ENCODE peak calls at places on chromosomes 5 and 9, in five cellular contexts. One of them, this sample, is unnamed. For H3K4me1, the result is how much of the 10 kb centered on the place peaks cover.

GRCh38 chr9:92635760-92636159 is 34.2 kb downstream of the IPPK start:
- DNase-seq in transverse colon: no peak
- DNase-seq in A549: no peak
- DNase-seq in pancreas: no peak
- DNase-seq in gastrocnemius medialis: no peak
- DNase-seq in this sample: no peak

GRCh38 chr9:83006378-83006777 is 56.6 kb downstream of the RASEF start:
- DNase-seq in pancreas: no peak
- DNase-seq in gastrocnemius medialis: no peak
- DNase-seq in transverse colon: no peak
- DNase-seq in A549: no peak
- DNase-seq in this sample: no peak

GRCh38 chr5:139495644-139496435 is 13.3 kb upstream of the STING1 start:
- DNase-seq in transverse colon: no peak
- DNase-seq in gastrocnemius medialis: no peak
- DNase-seq in A549: no peak
- DNase-seq in pancreas: no peak
- DNase-seq in this sample: no peak

GRCh38 chr5:60055168-60055567 is 161.6 kb upstream of the PDE4D start:
- DNase-seq in gastrocnemius medialis: no peak
- DNase-seq in transverse colon: no peak
- DNase-seq in pancreas: no peak
- DNase-seq in A549: no peak
- DNase-seq in this sample: no peak

GRCh38 chr9:35341585-35341984 is 148.3 kb upstream of the RUSC2 start:
- DNase-seq in transverse colon: no peak
- DNase-seq in gastrocnemius medialis: peak
- DNase-seq in pancreas: peak
- DNase-seq in A549: no peak
- DNase-seq in this sample: peak

GRCh38 chr9:96116275-96117051 is 185.5 kb downstream of the HSD17B3 start:
- DNase-seq in pancreas: peak
- DNase-seq in transverse colon: peak
- DNase-seq in gastrocnemius medialis: no peak
- DNase-seq in A549: peak
- DNase-seq in this sample: no peak

GRCh38 chr9:75156838-75157237 is 68.5 kb downstream of the OSTF1 start:
- DNase-seq in gastrocnemius medialis: no peak
- DNase-seq in A549: no peak
- DNase-seq in transverse colon: no peak
- DNase-seq in pancreas: no peak
- DNase-seq in this sample: no peak

GRCh38 chr5:91151947-91152346 is 231.2 kb downstream of the ARRDC3 start:
- DNase-seq in transverse colon: peak
- DNase-seq in pancreas: peak
- DNase-seq in A549: peak
- DNase-seq in gastrocnemius medialis: peak
- DNase-seq in this sample: peak

GRCh38 chr9:128771094-128771721 is 519 bp downstream of the ZER1 start:
- DNase-seq in pancreas: no peak
- DNase-seq in A549: no peak
- DNase-seq in transverse colon: peak
- DNase-seq in gastrocnemius medialis: no peak
- DNase-seq in this sample: no peak

GRCh38 chr5:58617236-58617635 is 34.4 kb downstream of the RAB3C start:
- DNase-seq in A549: no peak
- DNase-seq in pancreas: no peak
- DNase-seq in transverse colon: no peak
- DNase-seq in gastrocnemius medialis: no peak
- DNase-seq in this sample: no peak

GRCh38 chr5:103472820-103473219 is 89.8 kb downstream of the NUDT12 start:
- DNase-seq in A549: peak
- DNase-seq in gastrocnemius medialis: peak
- DNase-seq in pancreas: no peak
- DNase-seq in transverse colon: no peak
- DNase-seq in this sample: no peak

GRCh38 chr5:141135030-141135717 is at the start of gene PCDHB5:
- DNase-seq in gastrocnemius medialis: no peak
- DNase-seq in transverse colon: no peak
- DNase-seq in pancreas: peak
- DNase-seq in A549: peak
- DNase-seq in this sample: no peak

GRCh38 chr5:122195784-122196394 is 66.5 kb downstream of the ZNF474 start:
- DNase-seq in A549: peak
- DNase-seq in gastrocnemius medialis: no peak
- DNase-seq in transverse colon: no peak
- DNase-seq in pancreas: no peak
- DNase-seq in this sample: no peak

GRCh38 chr5:107370569-107370968 is 300.2 kb downstream of the EFNA5 start:
- DNase-seq in gastrocnemius medialis: no peak
- DNase-seq in transverse colon: no peak
- DNase-seq in pancreas: no peak
- DNase-seq in A549: no peak
- DNase-seq in this sample: no peak

GRCh38 chr9:81722277-81722676 is 32.9 kb upstream of the TLE1 start:
- DNase-seq in transverse colon: no peak
- DNase-seq in A549: no peak
- DNase-seq in gastrocnemius medialis: no peak
- DNase-seq in pancreas: no peak
- DNase-seq in this sample: no peak

GRCh38 chr9:38166501-38166900 is 97.5 kb upstream of the SHB start:
- DNase-seq in transverse colon: no peak
- DNase-seq in A549: no peak
- DNase-seq in gastrocnemius medialis: no peak
- DNase-seq in pancreas: no peak
- DNase-seq in this sample: no peak

GRCh38 chr5:82821978-82822927 is 254.9 kb downstream of the TMEM167A start:
- DNase-seq in gastrocnemius medialis: no peak
- DNase-seq in pancreas: no peak
- DNase-seq in A549: no peak
- DNase-seq in transverse colon: no peak
- DNase-seq in this sample: no peak

GRCh38 chr5:179409806-179410205 is 64.5 kb upstream of the ADAMTS2 start:
- DNase-seq in A549: no peak
- DNase-seq in transverse colon: no peak
- DNase-seq in gastrocnemius medialis: no peak
- DNase-seq in pancreas: no peak
- DNase-seq in this sample: no peak

GRCh38 chr5:142797420-142797819 is 27.2 kb downstream of the ARHGAP26 start:
- DNase-seq in transverse colon: no peak
- DNase-seq in gastrocnemius medialis: no peak
- DNase-seq in pancreas: no peak
- DNase-seq in A549: no peak
- DNase-seq in this sample: no peak

GRCh38 chr5:168404366-168404765 is 81.9 kb upstream of the RARS1 start:
- DNase-seq in A549: no peak
- DNase-seq in gastrocnemius medialis: no peak
- DNase-seq in transverse colon: no peak
- DNase-seq in pancreas: no peak
- DNase-seq in this sample: no peak

GRCh38 chr9:90016272-90016671 is 411.5 kb downstream of the GADD45G start:
- DNase-seq in gastrocnemius medialis: no peak
- DNase-seq in pancreas: no peak
- DNase-seq in A549: no peak
- DNase-seq in transverse colon: no peak
- DNase-seq in this sample: no peak

GRCh38 chr9:120917989-120918630 is 8.5 kb downstream of the TRAF1 start:
- DNase-seq in pancreas: no peak
- DNase-seq in transverse colon: no peak
- DNase-seq in gastrocnemius medialis: no peak
- DNase-seq in A549: no peak
- DNase-seq in this sample: no peak

GRCh38 chr9:3775968-3776367 is 250.2 kb upstream of the RFX3 start:
- DNase-seq in pancreas: no peak
- DNase-seq in transverse colon: no peak
- DNase-seq in A549: no peak
- DNase-seq in gastrocnemius medialis: no peak
- DNase-seq in this sample: no peak

GRCh38 chr9:22008662-22009562 is at the start of gene CDKN2B:
- DNase-seq in pancreas: peak
- DNase-seq in gastrocnemius medialis: peak
- DNase-seq in transverse colon: peak
- DNase-seq in A549: no peak
- DNase-seq in this sample: peak

GRCh38 chr5:172234031-172234430 is 40.1 kb downstream of the EFCAB9 start:
- DNase-seq in A549: no peak
- DNase-seq in pancreas: no peak
- DNase-seq in transverse colon: no peak
- DNase-seq in gastrocnemius medialis: no peak
- DNase-seq in this sample: no peak

GRCh38 chr5:90997082-90997481 is 386.0 kb downstream of the ARRDC3 start:
- DNase-seq in gastrocnemius medialis: no peak
- DNase-seq in pancreas: no peak
- DNase-seq in A549: no peak
- DNase-seq in transverse colon: no peak
- DNase-seq in this sample: no peak

GRCh38 chr9:116860509-116861120 is 173.5 kb downstream of the TRIM32 start:
- DNase-seq in A549: peak
- DNase-seq in gastrocnemius medialis: peak
- DNase-seq in pancreas: peak
- DNase-seq in transverse colon: peak
- DNase-seq in this sample: peak

GRCh38 chr9:2228132-2228531 is 213.0 kb downstream of the SMARCA2 start:
- DNase-seq in transverse colon: peak
- DNase-seq in pancreas: no peak
- DNase-seq in A549: peak
- DNase-seq in gastrocnemius medialis: peak
- DNase-seq in this sample: no peak

GRCh38 chr5:23994581-23995370 is 487.4 kb downstream of the PRDM9 start:
- DNase-seq in A549: peak
- DNase-seq in pancreas: no peak
- DNase-seq in transverse colon: no peak
- DNase-seq in gastrocnemius medialis: no peak
- DNase-seq in this sample: no peak
- TF ChIP-seq CTCF in A549: no peak
- TF ChIP-seq CTCF in pancreas: no peak
- TF ChIP-seq CTCF in transverse colon: no peak
- TF ChIP-seq CTCF in gastrocnemius medialis: no peak
- TF ChIP-seq CTCF in this sample: no peak

GRCh38 chr9:133042676-133043075 is 11.9 kb downstream of the GTF3C5 start:
- DNase-seq in A549: no peak
- DNase-seq in gastrocnemius medialis: no peak
- DNase-seq in transverse colon: no peak
- DNase-seq in pancreas: no peak
- DNase-seq in this sample: no peak

GRCh38 chr9:133032171-133032570 is 1.4 kb downstream of the GTF3C5 start:
- DNase-seq in pancreas: no peak
- DNase-seq in gastrocnemius medialis: no peak
- DNase-seq in A549: no peak
- DNase-seq in transverse colon: no peak
- DNase-seq in this sample: no peak

GRCh38 chr9:133041958-133042357 is 11.2 kb downstream of the GTF3C5 start:
- DNase-seq in pancreas: no peak
- DNase-seq in A549: no peak
- DNase-seq in gastrocnemius medialis: no peak
- DNase-seq in transverse colon: no peak
- DNase-seq in this sample: no peak

GRCh38 chr9:133035669-133036068 is 4.9 kb downstream of the GTF3C5 start:
- DNase-seq in pancreas: no peak
- DNase-seq in transverse colon: no peak
- DNase-seq in A549: no peak
- DNase-seq in gastrocnemius medialis: no peak
- DNase-seq in this sample: no peak

DNA sequence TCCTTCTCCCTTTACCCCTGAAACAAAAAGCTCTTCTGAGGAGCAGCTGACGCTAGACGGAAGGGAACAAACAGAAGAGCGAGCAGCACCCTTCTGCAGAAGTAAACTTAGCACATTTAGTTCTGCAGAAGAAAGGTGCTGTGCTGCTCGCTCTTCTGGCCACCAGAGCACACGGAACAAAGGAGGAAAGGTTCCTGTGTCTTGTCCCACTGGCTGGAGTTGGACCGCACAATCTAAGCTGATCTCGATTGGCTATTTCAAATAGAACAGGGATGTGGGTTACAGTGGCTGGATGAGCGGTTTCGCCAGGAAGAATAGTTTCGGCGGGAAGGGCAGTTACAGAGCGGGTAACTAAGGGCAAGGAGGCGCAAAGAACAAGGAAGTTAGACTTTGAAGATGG is 7.0 kb downstream of the GTF3C5 start:
- DNase-seq in gastrocnemius medialis: no peak
- DNase-seq in A549: no peak
- DNase-seq in pancreas: no peak
- DNase-seq in transverse colon: no peak
- DNase-seq in this sample: no peak
- H3K4me3 ChIP-seq in gastrocnemius medialis: no peak
- H3K4me3 ChIP-seq in A549: no peak
- H3K4me3 ChIP-seq in pancreas: no peak
- H3K4me3 ChIP-seq in transverse colon: no peak
- H3K4me3 ChIP-seq in this sample: no peak

DNA sequence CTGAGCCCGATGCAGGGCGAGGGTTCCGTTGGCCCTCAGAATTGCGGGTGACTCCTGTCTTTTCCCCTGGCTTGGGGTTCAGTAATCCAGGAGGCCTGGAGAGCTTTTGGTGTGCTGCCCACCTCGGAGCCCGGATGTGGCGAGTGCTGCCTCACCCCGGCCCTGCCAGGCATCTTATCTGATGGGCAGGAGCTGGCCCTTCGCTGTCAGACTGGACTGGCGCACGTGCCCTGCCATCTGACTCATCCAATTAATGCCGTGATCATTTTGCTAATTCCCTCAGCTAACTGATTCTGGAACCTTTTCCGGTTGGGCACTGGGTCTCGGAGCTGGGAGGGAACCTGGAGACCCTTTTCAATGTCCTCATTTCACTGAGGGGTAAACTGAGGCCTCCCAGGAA is 34.6 kb downstream of the RXRA start:
- DNase-seq in gastrocnemius medialis: no peak
- DNase-seq in transverse colon: no peak
- DNase-seq in pancreas: no peak
- DNase-seq in A549: no peak
- DNase-seq in this sample: peak
- H3K4me1 ChIP-seq in gastrocnemius medialis: half or more
- H3K4me1 ChIP-seq in transverse colon: half or more
- H3K4me1 ChIP-seq in pancreas: under half
- H3K4me1 ChIP-seq in A549: under half
- H3K4me1 ChIP-seq in this sample: under half

DNA sequence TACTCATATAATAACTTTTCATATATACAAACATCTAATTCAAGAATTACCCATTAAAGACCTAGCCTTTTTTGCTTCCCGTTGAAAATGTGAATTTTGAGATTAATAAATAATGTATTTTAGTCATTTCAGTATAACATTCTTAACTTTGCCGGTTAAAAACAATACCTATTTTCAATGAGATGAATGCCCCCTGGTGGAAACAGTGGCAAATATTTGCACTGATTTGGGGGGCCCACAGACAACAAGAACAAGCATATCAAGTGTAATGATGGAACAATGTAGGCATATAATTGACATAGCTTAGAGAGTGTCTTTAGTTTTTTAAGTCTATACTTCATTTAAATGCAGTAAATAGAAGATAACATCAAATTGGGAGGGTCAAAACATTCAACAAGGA is 111.9 kb downstream of the NTRK2 start:
- DNase-seq in transverse colon: no peak
- DNase-seq in pancreas: no peak
- DNase-seq in A549: peak
- DNase-seq in gastrocnemius medialis: no peak
- DNase-seq in this sample: no peak
- TF ChIP-seq CTCF in transverse colon: no peak
- TF ChIP-seq CTCF in pancreas: no peak
- TF ChIP-seq CTCF in A549: peak
- TF ChIP-seq CTCF in gastrocnemius medialis: no peak
- TF ChIP-seq CTCF in this sample: peak